ENCODE peak calls at places on chromosomes 13 and 19, in nine cellular contexts. B is AG04449, X is bronchial epithelial cell, E is A549, N is retinal pigment epithelial cell, Z is heart right ventricle, J is glutamatergic neuron, T is Calu3, A is mesothelial cell of epicardium. H is an unnamed sample.

GRCh38 chr13:25987987-25988386 is 63.8 kb downstream of the SHISA2 start:
- DNase-seq in E (no peak), N (no peak), A (no peak), T (no peak), B (no peak), Z (no peak), X (no peak), J (no peak), H (no peak)

GRCh38 chr19:42596391-42597071 is 1.8 kb upstream of the CEACAM8 start:
- DNase-seq in E (peak; percentile 36), J (peak; percentile 73), T (peak; percentile 68), X (peak; percentile 8), B (no peak), Z (peak; percentile 24), N (no peak), A (peak; percentile 55), H (peak; percentile 71)

GRCh38 chr19:45819769-45820168 is 4.7 kb upstream of the RSPH6A start:
- DNase-seq in X (no peak), N (no peak), J (no peak), Z (no peak), E (no peak), T (no peak), B (no peak), A (no peak), H (no peak)

GRCh38 chr13:112812306-112813034 is 122.6 kb downstream of the ATP11A start:
- DNase-seq in T (no peak), N (no peak), Z (no peak), A (no peak), E (no peak), B (no peak), J (peak; percentile 67), X (no peak), H (no peak)

GRCh38 chr19:18473003-18473705 is 35.2 kb upstream of the ISYNA1 start:
- DNase-seq in N (no peak), B (no peak), Z (no peak), T (no peak), E (no peak), J (no peak), X (no peak), A (no peak), H (no peak)

GRCh38 chr13:83220241-83220640 is 662.0 kb downstream of the SLITRK1 start:
- DNase-seq in E (no peak), B (no peak), J (no peak), X (peak; percentile 5), A (no peak), Z (no peak), T (no peak), N (no peak), H (no peak)

GRCh38 chr13:26024558-26024957 is 27.3 kb downstream of the SHISA2 start:
- DNase-seq in A (no peak), X (no peak), Z (no peak), N (no peak), J (no peak), T (no peak), E (no peak), B (no peak), H (no peak)

GRCh38 chr13:108834193-108834592 is 204.8 kb downstream of the MYO16 start:
- DNase-seq in N (no peak), B (no peak), X (no peak), Z (no peak), J (no peak), A (no peak), E (no peak), T (no peak), H (no peak)

GRCh38 chr13:113629814-113630213 is 28.2 kb downstream of the ATP4B start:
- DNase-seq in E (no peak), N (no peak), Z (peak; percentile 2), J (peak; percentile 8), T (no peak), B (no peak), A (no peak), X (no peak), H (no peak)

GRCh38 chr19:33248954-33249613 is 23.4 kb upstream of the SLC7A10 start:
- DNase-seq in J (no peak), Z (no peak), X (no peak), B (no peak), N (no peak), T (peak; percentile 50), A (no peak), E (peak; percentile 63), H (no peak)

GRCh38 chr19:51511353-51511752 is 9.8 kb upstream of the SIGLEC12 start:
- DNase-seq in T (no peak), E (peak; percentile 19), Z (no peak), B (no peak), N (no peak), J (peak; percentile 49), X (no peak), A (no peak), H (no peak)

GRCh38 chr19:2443785-2444182 is 13.0 kb downstream of the LMNB2 start:
- DNase-seq in Z (no peak), A (no peak), T (no peak), J (no peak), E (no peak), X (no peak), B (no peak), N (no peak), H (no peak)

GRCh38 chr19:17069249-17069648 is 6.0 kb downstream of the HAUS8 start:
- DNase-seq in E (no peak), N (no peak), A (no peak), J (peak; percentile 33), B (no peak), Z (no peak), X (no peak), T (no peak), H (no peak)

GRCh38 chr19:6286676-6287075 is 6.9 kb upstream of the MLLT1 start:
- DNase-seq in Z (no peak), E (peak; percentile 13), T (no peak), A (no peak), N (no peak), J (no peak), X (no peak), B (no peak), H (no peak)

GRCh38 chr13:70623260-70623659 is 515.0 kb upstream of the KLHL1 start:
- DNase-seq in E (no peak), X (peak; percentile 15), A (no peak), N (no peak), B (no peak), T (no peak), Z (no peak), J (no peak), H (no peak)
- TF ChIP-seq CTCF in E (peak; percentile 26), X (no peak), A (peak; percentile 72), N (no peak), B (no peak), T (no peak), Z (no peak), J (peak; percentile 64), H (peak; percentile 52)

GRCh38 chr13:29730253-29730652 is 120.2 kb downstream of the UBL3 start:
- DNase-seq in E (no peak), Z (no peak), B (no peak), X (no peak), A (no peak), N (no peak), J (no peak), T (no peak), H (no peak)
- TF ChIP-seq CTCF in E (no peak), Z (no peak), B (no peak), X (no peak), A (peak; percentile 38), N (peak; percentile 0), J (peak; percentile 37), T (no peak), H (no peak)

GRCh38 chr13:31982540-31982939 is 49.0 kb upstream of the FRY start:
- DNase-seq in E (peak; percentile 76), T (peak; percentile 83), A (no peak), X (peak; percentile 97), J (no peak), Z (peak; percentile 47), B (peak; percentile 19), N (peak; percentile 94), H (no peak)
- TF ChIP-seq CTCF in E (no peak), T (no peak), A (no peak), X (no peak), J (no peak), Z (no peak), B (no peak), N (no peak), H (no peak)

GRCh38 chr19:11155373-11156120 is at the start of gene SPC24:
- DNase-seq in T (peak; percentile 92), N (peak; percentile 96), E (peak; percentile 97), B (peak; percentile 91), A (peak; percentile 93), Z (peak; percentile 96), X (peak; percentile 95), J (peak; percentile 95), H (peak; percentile 92)
- TF ChIP-seq CTCF in T (no peak), N (no peak), E (no peak), B (peak; percentile 3), A (no peak), Z (no peak), X (no peak), J (no peak), H (no peak)

DNA sequence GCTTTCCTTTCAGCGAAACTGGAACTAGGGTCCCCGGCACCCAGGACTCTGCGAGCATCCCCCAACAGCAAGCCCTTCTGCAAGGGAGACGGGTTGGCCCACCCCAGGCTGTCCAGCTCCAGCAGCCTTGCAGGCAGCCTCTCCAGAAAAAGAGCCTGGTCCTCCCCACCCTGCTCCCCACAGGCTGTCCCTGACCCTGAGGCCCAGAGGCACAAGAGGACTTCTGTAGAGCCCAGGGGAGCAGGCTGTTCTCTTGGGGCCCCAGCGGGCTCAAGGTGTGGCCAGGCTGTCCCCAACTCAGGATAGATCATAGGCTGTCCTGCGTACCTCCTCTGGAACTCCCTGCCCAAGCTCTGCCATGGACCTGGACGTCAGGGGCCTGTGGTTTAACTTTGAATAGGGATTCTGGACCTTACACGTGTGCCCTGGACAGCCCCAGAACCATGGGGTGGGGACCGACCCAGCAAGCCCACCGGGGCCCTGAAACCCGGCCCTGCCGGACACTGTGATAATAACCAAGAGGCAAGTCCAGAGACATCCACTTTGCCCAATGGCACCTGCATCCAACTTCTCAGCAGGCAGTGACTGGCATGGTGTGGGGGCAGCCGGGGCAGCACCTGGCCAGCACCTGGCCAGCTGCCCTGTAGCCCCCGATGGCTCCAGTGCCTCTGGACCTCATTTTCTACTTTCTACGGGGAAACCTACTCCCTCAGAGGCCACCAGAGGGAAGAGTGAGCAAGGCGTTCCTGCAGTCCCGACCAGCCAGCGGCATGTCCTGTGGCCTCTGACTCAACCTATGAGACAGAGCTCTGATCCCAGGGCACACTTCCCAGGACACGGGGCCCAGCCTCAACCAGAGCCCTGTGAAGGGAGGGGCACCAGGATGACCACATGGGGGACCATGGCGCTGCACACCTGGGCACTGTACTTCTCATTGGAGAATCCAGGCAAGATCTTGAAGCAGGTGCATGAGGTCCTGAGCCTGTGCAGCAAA is 50.9 kb upstream of the TPM4 start:
- DNase-seq in Z (no peak), N (peak; percentile 11), T (peak; percentile 60), B (peak; percentile 14), E (peak; percentile 64), X (peak; percentile 29), J (no peak), A (no peak), H (no peak)
- TF ChIP-seq CTCF in Z (no peak), N (peak; percentile 73), T (peak; percentile 57), B (peak; percentile 64), E (no peak), X (peak; percentile 61), J (no peak), A (no peak), H (no peak)